ENCODE peak calls at places on chromosomes 2 and 18, in nine cellular contexts. One of them, this sample, is unnamed.
A peak's percentile ranks its signal among the peaks of the same experiment; 100 is the strongest.

GRCh38 chr2:99645960-99646359 is 156.1 kb upstream of the REV1 start:
- DNase-seq in HCT116: no peak
- DNase-seq in stimulated activated naive CD8-positive, alpha-beta T cell treated with anti-CD3 and anti-CD28 coated beads, Interleukin-15, Interleukin-2, amounts not matched to agents 100 U/mL and 50 U/mL, for 24 hours: no peak
- DNase-seq in G401: no peak
- DNase-seq in C1 segment of cervical spinal cord: no peak
- DNase-seq in activated effector memory CD4-positive, alpha-beta T cell treated with anti-CD3 and anti-CD28 coated beads, Interleukin-2, amount 50 U/mL, for 16 hours: no peak
- DNase-seq in omental fat pad: no peak
- DNase-seq in kidney: no peak
- DNase-seq in A172: no peak
- DNase-seq in this sample: no peak

GRCh38 chr2:240999001-240999791 is 778 bp downstream of the SNED1 start:
- DNase-seq in HCT116: no peak
- DNase-seq in stimulated activated naive CD8-positive, alpha-beta T cell treated with anti-CD3 and anti-CD28 coated beads, Interleukin-15, Interleukin-2, amounts not matched to agents 100 U/mL and 50 U/mL, for 24 hours: peak; percentile 3
- DNase-seq in G401: no peak
- DNase-seq in C1 segment of cervical spinal cord: no peak
- DNase-seq in activated effector memory CD4-positive, alpha-beta T cell treated with anti-CD3 and anti-CD28 coated beads, Interleukin-2, amount 50 U/mL, for 16 hours: peak; percentile 61
- DNase-seq in omental fat pad: no peak
- DNase-seq in kidney: peak; percentile 86
- DNase-seq in A172: no peak
- DNase-seq in this sample: no peak

GRCh38 chr2:45700407-45701013 is 49.0 kb downstream of the PRKCE start:
- DNase-seq in HCT116: no peak
- DNase-seq in stimulated activated naive CD8-positive, alpha-beta T cell treated with anti-CD3 and anti-CD28 coated beads, Interleukin-15, Interleukin-2, amounts not matched to agents 100 U/mL and 50 U/mL, for 24 hours: no peak
- DNase-seq in G401: no peak
- DNase-seq in C1 segment of cervical spinal cord: no peak
- DNase-seq in activated effector memory CD4-positive, alpha-beta T cell treated with anti-CD3 and anti-CD28 coated beads, Interleukin-2, amount 50 U/mL, for 16 hours: no peak
- DNase-seq in omental fat pad: no peak
- DNase-seq in kidney: no peak
- DNase-seq in A172: no peak
- DNase-seq in this sample: no peak

GRCh38 chr2:42369551-42370229 is 8.7 kb upstream of the COX7A2L start:
- DNase-seq in HCT116: no peak
- DNase-seq in stimulated activated naive CD8-positive, alpha-beta T cell treated with anti-CD3 and anti-CD28 coated beads, Interleukin-15, Interleukin-2, amounts not matched to agents 100 U/mL and 50 U/mL, for 24 hours: no peak
- DNase-seq in G401: peak; percentile 37
- DNase-seq in C1 segment of cervical spinal cord: no peak
- DNase-seq in activated effector memory CD4-positive, alpha-beta T cell treated with anti-CD3 and anti-CD28 coated beads, Interleukin-2, amount 50 U/mL, for 16 hours: no peak
- DNase-seq in omental fat pad: no peak
- DNase-seq in kidney: no peak
- DNase-seq in A172: no peak
- DNase-seq in this sample: no peak

GRCh38 chr2:24049485-24050021 is at the start of gene FKBP1B:
- DNase-seq in HCT116: peak; percentile 41
- DNase-seq in stimulated activated naive CD8-positive, alpha-beta T cell treated with anti-CD3 and anti-CD28 coated beads, Interleukin-15, Interleukin-2, amounts not matched to agents 100 U/mL and 50 U/mL, for 24 hours: peak; percentile 79
- DNase-seq in G401: peak; percentile 82
- DNase-seq in C1 segment of cervical spinal cord: no peak
- DNase-seq in activated effector memory CD4-positive, alpha-beta T cell treated with anti-CD3 and anti-CD28 coated beads, Interleukin-2, amount 50 U/mL, for 16 hours: peak; percentile 85
- DNase-seq in omental fat pad: no peak
- DNase-seq in kidney: peak; percentile 85
- DNase-seq in A172: peak; percentile 61
- DNase-seq in this sample: no peak

GRCh38 chr18:71707985-71708500 is 836.1 kb downstream of the CBLN2 start:
- DNase-seq in HCT116: no peak
- DNase-seq in stimulated activated naive CD8-positive, alpha-beta T cell treated with anti-CD3 and anti-CD28 coated beads, Interleukin-15, Interleukin-2, amounts not matched to agents 100 U/mL and 50 U/mL, for 24 hours: no peak
- DNase-seq in G401: no peak
- DNase-seq in C1 segment of cervical spinal cord: no peak
- DNase-seq in activated effector memory CD4-positive, alpha-beta T cell treated with anti-CD3 and anti-CD28 coated beads, Interleukin-2, amount 50 U/mL, for 16 hours: no peak
- DNase-seq in omental fat pad: no peak
- DNase-seq in kidney: no peak
- DNase-seq in A172: no peak
- DNase-seq in this sample: no peak

GRCh38 chr18:65725421-65726050 is 25.3 kb upstream of the CDH7 start:
- DNase-seq in HCT116: no peak
- DNase-seq in stimulated activated naive CD8-positive, alpha-beta T cell treated with anti-CD3 and anti-CD28 coated beads, Interleukin-15, Interleukin-2, amounts not matched to agents 100 U/mL and 50 U/mL, for 24 hours: no peak
- DNase-seq in G401: peak; percentile 87
- DNase-seq in C1 segment of cervical spinal cord: no peak
- DNase-seq in activated effector memory CD4-positive, alpha-beta T cell treated with anti-CD3 and anti-CD28 coated beads, Interleukin-2, amount 50 U/mL, for 16 hours: no peak
- DNase-seq in omental fat pad: no peak
- DNase-seq in kidney: no peak
- DNase-seq in A172: peak; percentile 1
- DNase-seq in this sample: peak; percentile 3

GRCh38 chr18:76823166-76823539 is 796 bp downstream of the ZNF236 start:
- DNase-seq in HCT116: no peak
- DNase-seq in stimulated activated naive CD8-positive, alpha-beta T cell treated with anti-CD3 and anti-CD28 coated beads, Interleukin-15, Interleukin-2, amounts not matched to agents 100 U/mL and 50 U/mL, for 24 hours: no peak
- DNase-seq in G401: no peak
- DNase-seq in C1 segment of cervical spinal cord: no peak
- DNase-seq in activated effector memory CD4-positive, alpha-beta T cell treated with anti-CD3 and anti-CD28 coated beads, Interleukin-2, amount 50 U/mL, for 16 hours: no peak
- DNase-seq in omental fat pad: no peak
- DNase-seq in kidney: peak; percentile 80
- DNase-seq in A172: no peak
- DNase-seq in this sample: no peak

GRCh38 chr2:236167297-236168109 is 683 bp downstream of the GBX2 start:
- DNase-seq in HCT116: no peak
- DNase-seq in stimulated activated naive CD8-positive, alpha-beta T cell treated with anti-CD3 and anti-CD28 coated beads, Interleukin-15, Interleukin-2, amounts not matched to agents 100 U/mL and 50 U/mL, for 24 hours: no peak
- DNase-seq in G401: peak; percentile 31
- DNase-seq in C1 segment of cervical spinal cord: no peak
- DNase-seq in activated effector memory CD4-positive, alpha-beta T cell treated with anti-CD3 and anti-CD28 coated beads, Interleukin-2, amount 50 U/mL, for 16 hours: no peak
- DNase-seq in omental fat pad: no peak
- DNase-seq in kidney: peak; percentile 71
- DNase-seq in A172: no peak
- DNase-seq in this sample: no peak

GRCh38 chr2:98730053-98730850 is 680 bp downstream of the MGAT4A start:
- DNase-seq in HCT116: no peak
- DNase-seq in stimulated activated naive CD8-positive, alpha-beta T cell treated with anti-CD3 and anti-CD28 coated beads, Interleukin-15, Interleukin-2, amounts not matched to agents 100 U/mL and 50 U/mL, for 24 hours: peak; percentile 55
- DNase-seq in G401: peak; percentile 81
- DNase-seq in C1 segment of cervical spinal cord: no peak
- DNase-seq in activated effector memory CD4-positive, alpha-beta T cell treated with anti-CD3 and anti-CD28 coated beads, Interleukin-2, amount 50 U/mL, for 16 hours: peak; percentile 82
- DNase-seq in omental fat pad: no peak
- DNase-seq in kidney: peak; percentile 85
- DNase-seq in A172: peak; percentile 12
- DNase-seq in this sample: peak; percentile 39

GRCh38 chr2:72994282-72994990 is 77.1 kb downstream of the SFXN5 start:
- DNase-seq in HCT116: no peak
- DNase-seq in stimulated activated naive CD8-positive, alpha-beta T cell treated with anti-CD3 and anti-CD28 coated beads, Interleukin-15, Interleukin-2, amounts not matched to agents 100 U/mL and 50 U/mL, for 24 hours: no peak
- DNase-seq in G401: no peak
- DNase-seq in C1 segment of cervical spinal cord: no peak
- DNase-seq in activated effector memory CD4-positive, alpha-beta T cell treated with anti-CD3 and anti-CD28 coated beads, Interleukin-2, amount 50 U/mL, for 16 hours: peak; percentile 58
- DNase-seq in omental fat pad: no peak
- DNase-seq in kidney: peak; percentile 55
- DNase-seq in A172: no peak
- DNase-seq in this sample: no peak

GRCh38 chr2:101111917-101112771 is 39.0 kb downstream of the TBC1D8 start:
- DNase-seq in HCT116: no peak
- DNase-seq in stimulated activated naive CD8-positive, alpha-beta T cell treated with anti-CD3 and anti-CD28 coated beads, Interleukin-15, Interleukin-2, amounts not matched to agents 100 U/mL and 50 U/mL, for 24 hours: no peak
- DNase-seq in G401: no peak
- DNase-seq in C1 segment of cervical spinal cord: no peak
- DNase-seq in activated effector memory CD4-positive, alpha-beta T cell treated with anti-CD3 and anti-CD28 coated beads, Interleukin-2, amount 50 U/mL, for 16 hours: no peak
- DNase-seq in omental fat pad: no peak
- DNase-seq in kidney: no peak
- DNase-seq in A172: peak; percentile 66
- DNase-seq in this sample: no peak

GRCh38 chr2:229492034-229492433 is 220.9 kb upstream of the PID1 start:
- DNase-seq in HCT116: no peak
- DNase-seq in stimulated activated naive CD8-positive, alpha-beta T cell treated with anti-CD3 and anti-CD28 coated beads, Interleukin-15, Interleukin-2, amounts not matched to agents 100 U/mL and 50 U/mL, for 24 hours: no peak
- DNase-seq in G401: no peak
- DNase-seq in C1 segment of cervical spinal cord: no peak
- DNase-seq in activated effector memory CD4-positive, alpha-beta T cell treated with anti-CD3 and anti-CD28 coated beads, Interleukin-2, amount 50 U/mL, for 16 hours: no peak
- DNase-seq in omental fat pad: no peak
- DNase-seq in kidney: no peak
- DNase-seq in A172: peak; percentile 29
- DNase-seq in this sample: no peak

GRCh38 chr18:21300616-21301200 is 58.7 kb downstream of the GREB1L start:
- DNase-seq in HCT116: no peak
- DNase-seq in stimulated activated naive CD8-positive, alpha-beta T cell treated with anti-CD3 and anti-CD28 coated beads, Interleukin-15, Interleukin-2, amounts not matched to agents 100 U/mL and 50 U/mL, for 24 hours: no peak
- DNase-seq in G401: no peak
- DNase-seq in C1 segment of cervical spinal cord: no peak
- DNase-seq in activated effector memory CD4-positive, alpha-beta T cell treated with anti-CD3 and anti-CD28 coated beads, Interleukin-2, amount 50 U/mL, for 16 hours: no peak
- DNase-seq in omental fat pad: no peak
- DNase-seq in kidney: no peak
- DNase-seq in A172: no peak
- DNase-seq in this sample: no peak

GRCh38 chr2:157476915-157477709 is 33.2 kb upstream of the CYTIP start:
- DNase-seq in HCT116: no peak
- DNase-seq in stimulated activated naive CD8-positive, alpha-beta T cell treated with anti-CD3 and anti-CD28 coated beads, Interleukin-15, Interleukin-2, amounts not matched to agents 100 U/mL and 50 U/mL, for 24 hours: no peak
- DNase-seq in G401: no peak
- DNase-seq in C1 segment of cervical spinal cord: no peak
- DNase-seq in activated effector memory CD4-positive, alpha-beta T cell treated with anti-CD3 and anti-CD28 coated beads, Interleukin-2, amount 50 U/mL, for 16 hours: no peak
- DNase-seq in omental fat pad: no peak
- DNase-seq in kidney: no peak
- DNase-seq in A172: no peak
- DNase-seq in this sample: no peak

GRCh38 chr2:55045685-55046221 is 4.5 kb downstream of the RTN4 start:
- DNase-seq in HCT116: no peak
- DNase-seq in stimulated activated naive CD8-positive, alpha-beta T cell treated with anti-CD3 and anti-CD28 coated beads, Interleukin-15, Interleukin-2, amounts not matched to agents 100 U/mL and 50 U/mL, for 24 hours: no peak
- DNase-seq in G401: peak; percentile 49
- DNase-seq in C1 segment of cervical spinal cord: no peak
- DNase-seq in activated effector memory CD4-positive, alpha-beta T cell treated with anti-CD3 and anti-CD28 coated beads, Interleukin-2, amount 50 U/mL, for 16 hours: no peak
- DNase-seq in omental fat pad: no peak
- DNase-seq in kidney: no peak
- DNase-seq in A172: no peak
- DNase-seq in this sample: no peak

GRCh38 chr2:133152801-133153200 is 415.5 kb downstream of the NCKAP5 start:
- DNase-seq in HCT116: no peak
- DNase-seq in stimulated activated naive CD8-positive, alpha-beta T cell treated with anti-CD3 and anti-CD28 coated beads, Interleukin-15, Interleukin-2, amounts not matched to agents 100 U/mL and 50 U/mL, for 24 hours: no peak
- DNase-seq in G401: no peak
- DNase-seq in C1 segment of cervical spinal cord: no peak
- DNase-seq in activated effector memory CD4-positive, alpha-beta T cell treated with anti-CD3 and anti-CD28 coated beads, Interleukin-2, amount 50 U/mL, for 16 hours: no peak
- DNase-seq in omental fat pad: no peak
- DNase-seq in kidney: no peak
- DNase-seq in A172: no peak
- DNase-seq in this sample: no peak

GRCh38 chr2:74010087-74010541 is 25.4 kb downstream of the TET3 start:
- DNase-seq in HCT116: no peak
- DNase-seq in stimulated activated naive CD8-positive, alpha-beta T cell treated with anti-CD3 and anti-CD28 coated beads, Interleukin-15, Interleukin-2, amounts not matched to agents 100 U/mL and 50 U/mL, for 24 hours: no peak
- DNase-seq in G401: no peak
- DNase-seq in C1 segment of cervical spinal cord: no peak
- DNase-seq in activated effector memory CD4-positive, alpha-beta T cell treated with anti-CD3 and anti-CD28 coated beads, Interleukin-2, amount 50 U/mL, for 16 hours: no peak
- DNase-seq in omental fat pad: no peak
- DNase-seq in kidney: peak; percentile 91
- DNase-seq in A172: no peak
- DNase-seq in this sample: no peak

GRCh38 chr18:77086034-77086433 is 46.5 kb downstream of the MBP start:
- DNase-seq in HCT116: no peak
- DNase-seq in stimulated activated naive CD8-positive, alpha-beta T cell treated with anti-CD3 and anti-CD28 coated beads, Interleukin-15, Interleukin-2, amounts not matched to agents 100 U/mL and 50 U/mL, for 24 hours: no peak
- DNase-seq in G401: no peak
- DNase-seq in C1 segment of cervical spinal cord: no peak
- DNase-seq in activated effector memory CD4-positive, alpha-beta T cell treated with anti-CD3 and anti-CD28 coated beads, Interleukin-2, amount 50 U/mL, for 16 hours: no peak
- DNase-seq in omental fat pad: no peak
- DNase-seq in kidney: no peak
- DNase-seq in A172: no peak
- DNase-seq in this sample: no peak

GRCh38 chr2:111898703-111899514 is 502 bp downstream of the MERTK start:
- DNase-seq in HCT116: no peak
- DNase-seq in stimulated activated naive CD8-positive, alpha-beta T cell treated with anti-CD3 and anti-CD28 coated beads, Interleukin-15, Interleukin-2, amounts not matched to agents 100 U/mL and 50 U/mL, for 24 hours: peak; percentile 19
- DNase-seq in G401: no peak
- DNase-seq in C1 segment of cervical spinal cord: no peak
- DNase-seq in activated effector memory CD4-positive, alpha-beta T cell treated with anti-CD3 and anti-CD28 coated beads, Interleukin-2, amount 50 U/mL, for 16 hours: peak; percentile 65
- DNase-seq in omental fat pad: peak; percentile 41
- DNase-seq in kidney: no peak
- DNase-seq in A172: no peak
- DNase-seq in this sample: no peak

GRCh38 chr2:10912796-10913445 is 1.2 kb downstream of the KCNF1 start:
- DNase-seq in HCT116: no peak
- DNase-seq in stimulated activated naive CD8-positive, alpha-beta T cell treated with anti-CD3 and anti-CD28 coated beads, Interleukin-15, Interleukin-2, amounts not matched to agents 100 U/mL and 50 U/mL, for 24 hours: no peak
- DNase-seq in G401: no peak
- DNase-seq in C1 segment of cervical spinal cord: no peak
- DNase-seq in activated effector memory CD4-positive, alpha-beta T cell treated with anti-CD3 and anti-CD28 coated beads, Interleukin-2, amount 50 U/mL, for 16 hours: no peak
- DNase-seq in omental fat pad: no peak
- DNase-seq in kidney: peak; percentile 63
- DNase-seq in A172: no peak
- DNase-seq in this sample: no peak

GRCh38 chr2:147925886-147926285 is 81.1 kb downstream of the ACVR2A start:
- DNase-seq in HCT116: no peak
- DNase-seq in stimulated activated naive CD8-positive, alpha-beta T cell treated with anti-CD3 and anti-CD28 coated beads, Interleukin-15, Interleukin-2, amounts not matched to agents 100 U/mL and 50 U/mL, for 24 hours: no peak
- DNase-seq in G401: no peak
- DNase-seq in C1 segment of cervical spinal cord: no peak
- DNase-seq in activated effector memory CD4-positive, alpha-beta T cell treated with anti-CD3 and anti-CD28 coated beads, Interleukin-2, amount 50 U/mL, for 16 hours: no peak
- DNase-seq in omental fat pad: no peak
- DNase-seq in kidney: no peak
- DNase-seq in A172: no peak
- DNase-seq in this sample: no peak

GRCh38 chr2:12555012-12555645 is 161.6 kb upstream of the TRIB2 start:
- DNase-seq in HCT116: no peak
- DNase-seq in stimulated activated naive CD8-positive, alpha-beta T cell treated with anti-CD3 and anti-CD28 coated beads, Interleukin-15, Interleukin-2, amounts not matched to agents 100 U/mL and 50 U/mL, for 24 hours: peak; percentile 49
- DNase-seq in G401: no peak
- DNase-seq in C1 segment of cervical spinal cord: no peak
- DNase-seq in activated effector memory CD4-positive, alpha-beta T cell treated with anti-CD3 and anti-CD28 coated beads, Interleukin-2, amount 50 U/mL, for 16 hours: peak; percentile 78
- DNase-seq in omental fat pad: no peak
- DNase-seq in kidney: no peak
- DNase-seq in A172: peak; percentile 75
- DNase-seq in this sample: no peak

GRCh38 chr2:162233197-162233596 is 10.0 kb downstream of the FAP start:
- DNase-seq in HCT116: no peak
- DNase-seq in stimulated activated naive CD8-positive, alpha-beta T cell treated with anti-CD3 and anti-CD28 coated beads, Interleukin-15, Interleukin-2, amounts not matched to agents 100 U/mL and 50 U/mL, for 24 hours: no peak
- DNase-seq in G401: no peak
- DNase-seq in C1 segment of cervical spinal cord: no peak
- DNase-seq in activated effector memory CD4-positive, alpha-beta T cell treated with anti-CD3 and anti-CD28 coated beads, Interleukin-2, amount 50 U/mL, for 16 hours: no peak
- DNase-seq in omental fat pad: no peak
- DNase-seq in kidney: no peak
- DNase-seq in A172: peak; percentile 59
- DNase-seq in this sample: no peak

GRCh38 chr2:134245340-134245984 is 8.4 kb upstream of the MGAT5 start:
- DNase-seq in HCT116: peak; percentile 35
- DNase-seq in stimulated activated naive CD8-positive, alpha-beta T cell treated with anti-CD3 and anti-CD28 coated beads, Interleukin-15, Interleukin-2, amounts not matched to agents 100 U/mL and 50 U/mL, for 24 hours: peak; percentile 84
- DNase-seq in G401: peak; percentile 83
- DNase-seq in C1 segment of cervical spinal cord: no peak
- DNase-seq in activated effector memory CD4-positive, alpha-beta T cell treated with anti-CD3 and anti-CD28 coated beads, Interleukin-2, amount 50 U/mL, for 16 hours: peak; percentile 89
- DNase-seq in omental fat pad: peak; percentile 89
- DNase-seq in kidney: no peak
- DNase-seq in A172: peak; percentile 79
- DNase-seq in this sample: peak; percentile 53

GRCh38 chr2:41837610-41838009 is 210.2 kb upstream of the PKDCC start:
- DNase-seq in HCT116: no peak
- DNase-seq in stimulated activated naive CD8-positive, alpha-beta T cell treated with anti-CD3 and anti-CD28 coated beads, Interleukin-15, Interleukin-2, amounts not matched to agents 100 U/mL and 50 U/mL, for 24 hours: no peak
- DNase-seq in G401: no peak
- DNase-seq in C1 segment of cervical spinal cord: no peak
- DNase-seq in activated effector memory CD4-positive, alpha-beta T cell treated with anti-CD3 and anti-CD28 coated beads, Interleukin-2, amount 50 U/mL, for 16 hours: no peak
- DNase-seq in omental fat pad: no peak
- DNase-seq in kidney: no peak
- DNase-seq in A172: no peak
- DNase-seq in this sample: no peak

GRCh38 chr2:37919631-37920032 is 5.5 kb upstream of the RMDN2 start:
- DNase-seq in HCT116: no peak
- DNase-seq in stimulated activated naive CD8-positive, alpha-beta T cell treated with anti-CD3 and anti-CD28 coated beads, Interleukin-15, Interleukin-2, amounts not matched to agents 100 U/mL and 50 U/mL, for 24 hours: no peak
- DNase-seq in G401: no peak
- DNase-seq in C1 segment of cervical spinal cord: no peak
- DNase-seq in activated effector memory CD4-positive, alpha-beta T cell treated with anti-CD3 and anti-CD28 coated beads, Interleukin-2, amount 50 U/mL, for 16 hours: no peak
- DNase-seq in omental fat pad: no peak
- DNase-seq in kidney: no peak
- DNase-seq in A172: no peak
- DNase-seq in this sample: no peak

GRCh38 chr2:5560981-5561380 is 131.2 kb upstream of the SOX11 start:
- DNase-seq in HCT116: no peak
- DNase-seq in stimulated activated naive CD8-positive, alpha-beta T cell treated with anti-CD3 and anti-CD28 coated beads, Interleukin-15, Interleukin-2, amounts not matched to agents 100 U/mL and 50 U/mL, for 24 hours: no peak
- DNase-seq in G401: no peak
- DNase-seq in C1 segment of cervical spinal cord: no peak
- DNase-seq in activated effector memory CD4-positive, alpha-beta T cell treated with anti-CD3 and anti-CD28 coated beads, Interleukin-2, amount 50 U/mL, for 16 hours: no peak
- DNase-seq in omental fat pad: no peak
- DNase-seq in kidney: no peak
- DNase-seq in A172: peak; percentile 97
- DNase-seq in this sample: no peak